ENCODE peak calls at places on chromosomes 3 and 15, in ten cellular contexts. J is H54, Z is uterus, U is A549, X is gastrocnemius medialis, H is esophagus muscularis mucosa, L is GM12892, V is ovary, G is stomach, K is K562. S is an unnamed sample.

GRCh38 chr15:78691167-78691872 is 50.3 kb upstream of the CHRNB4 start:
- DNase-seq in L (no peak), Z (no peak), V (no peak), H (no peak), U (no peak), J (no peak), G (peak; percentile 22), X (no peak), K (no peak), S (no peak)

GRCh38 chr15:81038975-81039607 is 38.4 kb downstream of the TLNRD1 start:
- DNase-seq in G (peak; percentile 50), J (no peak), U (no peak), Z (no peak), H (no peak), X (no peak), V (no peak), L (no peak), K (no peak), S (no peak)

GRCh38 chr3:110174908-110175307 is 837.6 kb upstream of the DPPA4 start:
- DNase-seq in L (no peak), J (no peak), X (no peak), G (no peak), U (no peak), Z (no peak), H (no peak), V (no peak), K (no peak), S (no peak)

GRCh38 chr3:32969656-32970055 is 18.2 kb downstream of the CCR4 start:
- DNase-seq in G (no peak), U (peak; percentile 28), L (no peak), Z (no peak), H (no peak), K (no peak), V (no peak), J (no peak), X (no peak), S (no peak)

GRCh38 chr3:128404276-128405062 is 62.2 kb downstream of the DNAJB8 start:
- DNase-seq in Z (no peak), X (no peak), G (no peak), K (no peak), L (no peak), H (no peak), J (no peak), V (no peak), U (no peak), S (no peak)

GRCh38 chr3:196227629-196228493 is 11.5 kb downstream of the SLC51A start:
- DNase-seq in J (no peak), U (no peak), X (no peak), K (peak; percentile 37), H (no peak), L (no peak), G (no peak), V (peak; percentile 68), Z (no peak), S (no peak)

GRCh38 chr3:112640333-112640863 is 545 bp downstream of the CCDC80 start:
- DNase-seq in J (peak; percentile 30), G (no peak), U (peak; percentile 46), K (no peak), X (no peak), L (no peak), Z (peak; percentile 34), H (no peak), V (peak; percentile 55), S (no peak)

GRCh38 chr3:121295966-121296365 is 249.8 kb downstream of the POLQ start:
- DNase-seq in Z (no peak), U (no peak), H (no peak), L (no peak), J (no peak), V (no peak), X (no peak), K (no peak), G (no peak), S (no peak)

GRCh38 chr3:196108075-196108743 is 26.3 kb upstream of the TFRC start:
- DNase-seq in V (no peak), K (peak; percentile 91), U (no peak), Z (no peak), H (no peak), G (peak; percentile 41), J (no peak), L (no peak), X (no peak), S (no peak)

GRCh38 chr3:73502609-73503560 is 121.9 kb downstream of the PDZRN3 start:
- DNase-seq in U (peak; percentile 40), J (peak; percentile 24), K (peak; percentile 55), V (peak; percentile 86), H (peak; percentile 91), L (peak; percentile 29), X (peak; percentile 42), G (peak; percentile 72), Z (peak; percentile 77), S (peak; percentile 74)

GRCh38 chr3:70358978-70359580 is 46.6 kb upstream of the MDFIC2 start:
- DNase-seq in X (no peak), H (no peak), G (no peak), Z (no peak), U (peak; percentile 3), J (no peak), V (no peak), K (no peak), L (no peak), S (peak; percentile 36)

GRCh38 chr3:138440137-138440536 is 5.7 kb downstream of the ESYT3 start:
- DNase-seq in X (no peak), Z (no peak), G (no peak), J (no peak), H (no peak), L (no peak), K (no peak), V (no peak), U (no peak), S (peak; percentile 38)

GRCh38 chr3:121985841-121986240 is 36.2 kb downstream of the ILDR1 start:
- DNase-seq in X (no peak), U (no peak), G (no peak), J (no peak), L (no peak), H (no peak), Z (no peak), K (no peak), V (no peak), S (no peak)

GRCh38 chr15:80931721-80932609 is 57.7 kb downstream of the MESD start:
- DNase-seq in V (no peak), J (no peak), L (no peak), X (no peak), H (no peak), G (no peak), U (no peak), K (no peak), Z (no peak), S (no peak)

GRCh38 chr3:185701891-185702563 is 115.9 kb downstream of the SENP2 start:
- DNase-seq in K (no peak), Z (no peak), V (no peak), L (no peak), H (peak; percentile 39), U (no peak), J (no peak), G (no peak), X (no peak), S (no peak)

GRCh38 chr3:106731230-106731629 is 646.0 kb upstream of the CCDC54 start:
- DNase-seq in U (no peak), L (no peak), G (no peak), X (no peak), J (no peak), H (no peak), Z (no peak), K (no peak), V (no peak), S (no peak)

GRCh38 chr3:14208168-14208567 is 29.6 kb downstream of the LSM3 start:
- DNase-seq in Z (no peak), U (no peak), X (no peak), K (no peak), V (no peak), J (no peak), H (no peak), L (no peak), G (no peak), S (no peak)

GRCh38 chr3:38136807-38137614 is at the start of gene ACAA1:
- DNase-seq in L (peak; percentile 92), U (peak; percentile 97), G (peak; percentile 100), H (peak; percentile 100), J (peak; percentile 93), K (peak; percentile 99), Z (peak; percentile 99), X (peak; percentile 100), V (peak; percentile 100), S (peak; percentile 99)
- TF ChIP-seq POLR2A in L (peak; percentile 77), U (peak; percentile 90), G (no peak), H (peak; percentile 79), J (peak; percentile 82), K (peak; percentile 94), Z (peak; percentile 80), X (peak; percentile 89), V (peak; percentile 88), S (peak; percentile 84)

GRCh38 chr3:44712455-44713075 is at the start of gene ZNF502:
- DNase-seq in K (peak; percentile 61), Z (peak; percentile 87), G (peak; percentile 85), V (peak; percentile 84), X (peak; percentile 60), J (peak; percentile 49), L (peak; percentile 9), U (peak; percentile 51), H (peak; percentile 95), S (peak; percentile 73)
- TF ChIP-seq POLR2A in K (no peak), Z (no peak), G (no peak), V (peak; percentile 37), X (no peak), J (no peak), L (no peak), U (no peak), H (no peak), S (no peak)

GRCh38 chr3:57952208-57952631 is 56.0 kb upstream of the FLNB start:
- DNase-seq in X (no peak), U (no peak), J (no peak), H (no peak), G (no peak), L (no peak), V (peak; percentile 51), K (peak; percentile 21), Z (peak; percentile 81), S (no peak)
- TF ChIP-seq POLR2A in X (no peak), U (no peak), J (peak; percentile 50), H (no peak), G (no peak), L (no peak), V (no peak), K (no peak), Z (peak; percentile 59), S (no peak)

DNA sequence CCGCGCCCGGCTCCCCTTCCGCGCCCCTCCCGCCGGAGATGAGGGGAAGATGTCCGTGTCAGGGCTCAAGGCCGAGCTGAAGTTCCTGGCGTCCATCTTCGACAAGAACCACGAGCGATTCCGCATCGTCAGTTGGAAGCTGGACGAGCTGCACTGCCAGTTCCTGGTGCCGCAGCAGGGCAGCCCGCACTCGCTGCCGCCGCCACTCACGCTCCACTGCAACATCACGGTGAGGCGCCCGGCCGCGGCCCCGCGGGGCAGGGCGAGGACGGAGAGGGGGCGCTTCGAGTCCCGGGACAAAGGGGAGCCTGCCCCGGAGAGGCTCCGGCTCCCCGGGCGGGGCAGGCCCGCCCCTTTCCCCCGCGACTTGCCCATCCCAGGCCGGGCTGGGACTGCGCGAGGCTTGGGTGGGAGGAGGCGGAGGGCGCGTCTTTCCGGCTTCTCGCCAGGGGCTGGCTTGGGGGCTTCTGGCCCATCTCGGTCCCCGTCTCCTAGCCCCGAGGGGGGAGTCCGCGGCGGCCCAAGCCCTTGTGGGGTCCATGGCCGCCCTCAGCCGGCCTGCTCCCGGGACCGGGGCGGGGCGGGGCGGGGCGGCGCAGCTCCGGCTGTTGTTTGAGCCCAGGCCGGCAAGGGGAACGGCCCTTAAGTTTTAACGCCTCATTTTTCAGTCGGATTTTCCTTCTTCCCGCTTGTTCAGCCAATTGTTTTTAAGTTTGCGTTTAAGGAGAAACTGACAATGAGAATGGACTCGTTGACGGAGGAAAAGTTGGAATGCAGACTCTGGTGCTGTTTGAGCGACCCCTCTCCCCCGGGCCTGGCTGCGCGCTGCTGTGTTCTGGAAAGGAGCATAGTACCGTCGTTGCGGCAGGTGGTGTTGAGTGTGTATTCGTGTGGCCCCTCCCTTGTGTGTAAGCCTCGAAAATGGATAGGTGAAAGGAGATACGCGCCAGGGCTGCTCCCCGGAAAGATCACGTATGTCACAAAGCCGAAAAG is 667 bp downstream of the UBE2Q2 start:
- DNase-seq in G (peak; percentile 52), K (peak; percentile 79), X (peak; percentile 22), Z (peak; percentile 70), J (peak; percentile 51), U (peak; percentile 79), V (peak; percentile 58), H (no peak), L (peak; percentile 56), S (peak; percentile 72)
- TF ChIP-seq POLR2A in G (no peak), K (peak; percentile 55), X (peak; percentile 18), Z (no peak), J (no peak), U (peak; percentile 60), V (no peak), H (peak; percentile 16), L (no peak), S (peak; percentile 12)